ENCODE peak calls at places on chromosomes 6 and 20, in five cellular contexts. A is tibial artery, S is choroid plexus epithelial cell, V is Caco-2, Q is thoracic aorta. K is an unnamed sample.
A peak's percentile ranks its signal among the peaks of the same experiment; 100 is the strongest.

GRCh38 chr20:41587956-41588355 is 30.2 kb downstream of the CHD6 start:
- DNase-seq in A (no peak), S (peak; percentile 56), V (no peak), Q (no peak), K (peak; percentile 76)

GRCh38 chr6:52577022-52577777 is at the start of gene TRAM2:
- DNase-seq in A (peak; percentile 90), S (peak; percentile 84), V (peak; percentile 87), Q (no peak), K (peak; percentile 82)

GRCh38 chr6:166950443-166950821 is 5.9 kb downstream of the RNASET2 start:
- DNase-seq in A (no peak), S (no peak), V (no peak), Q (no peak), K (no peak)

GRCh38 chr6:75532521-75532920 is 38.9 kb upstream of the FILIP1 start:
- DNase-seq in A (no peak), S (peak; percentile 56), V (no peak), Q (no peak), K (peak; percentile 39)

GRCh38 chr6:45946887-45947286 is 68.8 kb downstream of the CLIC5 start:
- DNase-seq in A (no peak), S (peak; percentile 73), V (no peak), Q (no peak), K (peak; percentile 43)

GRCh38 chr20:14451458-14451857 is 114.0 kb upstream of the FLRT3 start:
- DNase-seq in A (no peak), S (no peak), V (peak; percentile 31), Q (no peak), K (no peak)

GRCh38 chr20:41011551-41012067 is 17.0 kb upstream of the TOP1 start:
- DNase-seq in A (no peak), S (no peak), V (no peak), Q (no peak), K (no peak)

GRCh38 chr6:96013531-96013930 is 2.2 kb upstream of the FUT9 start:
- DNase-seq in A (no peak), S (no peak), V (no peak), Q (no peak), K (no peak)

GRCh38 chr6:127737009-127737486 is 160.1 kb downstream of the C6orf58 start:
- DNase-seq in A (no peak), S (peak; percentile 89), V (no peak), Q (no peak), K (peak; percentile 83)

GRCh38 chr20:38726849-38727601 is 2.7 kb downstream of the SLC32A1 start:
- DNase-seq in A (no peak), S (no peak), V (no peak), Q (no peak), K (peak; percentile 18)

GRCh38 chr20:2114990-2115681 is 13.5 kb downstream of the STK35 start:
- DNase-seq in A (peak; percentile 31), S (peak; percentile 68), V (no peak), Q (no peak), K (peak; percentile 63)

GRCh38 chr6:21900730-21901129 is 307.2 kb downstream of the SOX4 start:
- DNase-seq in A (no peak), S (peak; percentile 83), V (no peak), Q (no peak), K (peak; percentile 75)

GRCh38 chr6:89371849-89372505 is 19.5 kb upstream of the UBE2J1 start:
- DNase-seq in A (peak; percentile 81), S (peak; percentile 55), V (peak; percentile 56), Q (peak; percentile 16), K (peak; percentile 59)

GRCh38 chr6:142474446-142475289 is 172.9 kb downstream of the ADGRG6 start:
- DNase-seq in A (no peak), S (peak; percentile 76), V (peak; percentile 67), Q (no peak), K (peak; percentile 76)

GRCh38 chr20:36808317-36809257 is 35.0 kb upstream of the DSN1 start:
- DNase-seq in A (no peak), S (peak; percentile 85), V (peak; percentile 81), Q (peak; percentile 16), K (peak; percentile 74)

GRCh38 chr20:40958598-40958997 is 70.0 kb upstream of the TOP1 start:
- DNase-seq in A (peak; percentile 29), S (peak; percentile 28), V (no peak), Q (no peak), K (no peak)

GRCh38 chr6:144482142-144482541 is 197.0 kb downstream of the UTRN start:
- DNase-seq in A (peak; percentile 83), S (peak; percentile 92), V (peak; percentile 66), Q (peak; percentile 18), K (peak; percentile 90)

GRCh38 chr6:87716928-87717655 is 15.1 kb upstream of the AKIRIN2 start:
- DNase-seq in A (no peak), S (no peak), V (no peak), Q (no peak), K (no peak)

GRCh38 chr6:30820196-30820595 is 64.1 kb upstream of the DDR1 start:
- DNase-seq in A (peak; percentile 78), S (peak; percentile 65), V (no peak), Q (peak; percentile 29), K (peak; percentile 80)

GRCh38 chr6:42831237-42831636 is 48.2 kb upstream of the RPL7L1 start:
- DNase-seq in A (no peak), S (no peak), V (no peak), Q (no peak), K (no peak)

GRCh38 chr6:34145161-34146020 is 496 bp downstream of the GRM4 start:
- DNase-seq in A (no peak), S (peak; percentile 65), V (no peak), Q (no peak), K (peak; percentile 40)

GRCh38 chr6:139965393-139965792 is 590.9 kb upstream of the CITED2 start:
- DNase-seq in A (no peak), S (peak; percentile 80), V (no peak), Q (no peak), K (peak; percentile 49)

GRCh38 chr6:149696904-149697303 is 21.0 kb downstream of the LATS1 start:
- DNase-seq in A (no peak), S (peak; percentile 46), V (no peak), Q (no peak), K (peak; percentile 38)

GRCh38 chr20:20706285-20706684 is 6.2 kb downstream of the RALGAPA2 start:
- DNase-seq in A (no peak), S (no peak), V (no peak), Q (no peak), K (no peak)

GRCh38 chr6:169824021-169824420 is 72.6 kb downstream of the ERMARD start:
- DNase-seq in A (no peak), S (no peak), V (no peak), Q (no peak), K (no peak)

GRCh38 chr6:33185190-33185589 is 7.1 kb downstream of the COL11A2 start:
- DNase-seq in A (no peak), S (no peak), V (no peak), Q (no peak), K (no peak)

GRCh38 chr6:135883045-135883444 is 31.5 kb downstream of the PDE7B start:
- DNase-seq in A (no peak), S (peak; percentile 45), V (no peak), Q (no peak), K (no peak)

GRCh38 chr6:111799576-111800467 is 73.4 kb downstream of the FYN start:
- DNase-seq in A (no peak), S (no peak), V (no peak), Q (no peak), K (no peak)

GRCh38 chr6:4169028-4169789 is 33.8 kb upstream of the ECI2 start:
- DNase-seq in A (no peak), S (peak; percentile 65), V (no peak), Q (no peak), K (peak; percentile 32)

GRCh38 chr20:5001174-5002076 is at the start of gene SLC23A2:
- DNase-seq in A (peak; percentile 67), S (no peak), V (peak; percentile 51), Q (no peak), K (no peak)

GRCh38 chr20:4998160-4998651 is 3.1 kb downstream of the SLC23A2 start:
- DNase-seq in A (no peak), S (no peak), V (no peak), Q (no peak), K (no peak)

GRCh38 chr20:5000263-5001173 is 792 bp downstream of the SLC23A2 start:
- DNase-seq in A (peak; percentile 80), S (no peak), V (no peak), Q (no peak), K (no peak)

GRCh38 chr20:5002077-5002413 is 735 bp upstream of the SLC23A2 start:
- DNase-seq in A (no peak), S (no peak), V (no peak), Q (no peak), K (no peak)

DNA sequence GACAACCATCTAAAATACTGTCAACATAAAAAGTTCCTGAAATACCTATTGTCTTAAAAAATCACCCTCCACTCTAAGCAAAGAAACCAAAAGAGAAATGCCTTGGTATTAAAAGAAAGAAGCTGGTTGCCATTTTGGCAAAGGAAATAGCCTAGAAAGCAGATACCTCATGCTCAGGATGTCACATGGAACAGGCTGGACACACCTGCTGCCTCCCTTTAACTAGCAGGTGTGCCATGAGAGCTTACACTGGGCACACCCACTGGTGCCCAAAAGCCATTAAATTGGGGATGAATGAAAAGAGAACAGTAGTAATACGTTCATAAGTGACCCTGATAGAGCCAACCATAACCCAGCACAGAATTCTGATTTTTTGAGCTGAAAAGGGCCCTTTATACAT is 1.5 kb downstream of the SLC23A2 start:
- DNase-seq in A (no peak), S (no peak), V (no peak), Q (no peak), K (no peak)
- H3K4me3 ChIP-seq in A (peak overlapping the region; percentile 85), S (peak overlapping the region; percentile 69), V (no peak overlapping the region), Q (peak overlapping the region; percentile 87), K (peak overlapping the region; percentile 69)

GRCh38 chr20:35006531-35006971 is 50.9 kb downstream of the MYH7B start:
- DNase-seq in A (peak; percentile 34), S (no peak), V (peak; percentile 53), Q (no peak), K (no peak)
- TF ChIP-seq CTCF in A (no peak), S (no peak), V (no peak), Q (no peak), K (no peak)

GRCh38 chr6:137043710-137044365 is 927 bp downstream of the IL20RA start:
- DNase-seq in A (no peak), S (peak; percentile 43), V (peak; percentile 38), Q (no peak), K (peak; percentile 43)
- H3K4me3 ChIP-seq in A (peak overlapping the region; percentile 57), S (peak overlapping the region; percentile 73), V (peak overlapping the region; percentile 85), Q (peak overlapping the region; percentile 91), K (peak overlapping the region; percentile 67)

GRCh38 chr20:22673467-22673866 is 89.1 kb upstream of the FOXA2 start:
- DNase-seq in A (no peak), S (no peak), V (no peak), Q (no peak), K (no peak)

GRCh38 chr20:22678678-22679077 is 94.3 kb upstream of the FOXA2 start:
- DNase-seq in A (no peak), S (no peak), V (no peak), Q (no peak), K (no peak)

GRCh38 chr20:22679197-22679596 is 94.8 kb upstream of the FOXA2 start:
- DNase-seq in A (no peak), S (no peak), V (no peak), Q (no peak), K (no peak)

GRCh38 chr20:22672191-22672590 is 87.8 kb upstream of the FOXA2 start:
- DNase-seq in A (no peak), S (no peak), V (no peak), Q (no peak), K (no peak)

DNA sequence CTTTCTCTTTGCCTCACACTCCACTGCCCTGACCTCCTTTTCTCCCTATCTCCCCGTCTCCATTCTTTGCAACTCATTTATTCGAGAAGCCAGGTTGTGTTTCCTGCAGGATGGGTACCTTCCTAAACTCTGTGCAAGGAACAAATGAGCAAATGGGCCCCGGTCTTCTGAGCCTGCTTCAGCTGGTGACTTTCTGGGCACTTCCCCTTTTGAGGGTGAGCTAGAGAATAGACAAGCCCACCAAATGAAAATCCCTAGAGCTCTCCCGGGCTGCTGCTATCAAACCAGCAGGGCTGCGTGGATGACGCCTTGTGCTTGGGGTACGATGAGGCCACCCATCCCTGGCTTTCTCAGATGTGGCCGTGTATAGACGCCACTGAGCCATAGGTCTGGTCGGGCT is 91.0 kb upstream of the FOXA2 start:
- DNase-seq in A (no peak), S (no peak), V (no peak), Q (no peak), K (no peak)
- TF ChIP-seq CTCF in A (no peak), S (no peak), V (no peak), Q (no peak), K (no peak)